ENCODE peak calls at places on chromosomes 4 and X, in five cellular contexts. V is brain microvascular endothelial cell, O is heart left ventricle, P is epithelial cell of esophagus, A is thoracic aorta. J is an unnamed sample.

GRCh38 chrX:80423000-80423399 is 2.8 kb downstream of the TENT5D start:
- DNase-seq in V (no peak), O (no peak), P (no peak), A (no peak), J (no peak)

GRCh38 chrX:132480581-132481203 is 8.1 kb downstream of the MBNL3 start:
- DNase-seq in V (no peak), O (peak), P (peak), A (no peak), J (peak)

GRCh38 chr4:85420831-85421230 is 54.1 kb upstream of the ARHGAP24 start:
- DNase-seq in V (no peak), O (no peak), P (no peak), A (no peak), J (no peak)

GRCh38 chr4:110963621-110964020 is 340.7 kb upstream of the PITX2 start:
- DNase-seq in V (no peak), O (no peak), P (no peak), A (no peak), J (no peak)

GRCh38 chrX:115689931-115690330 is 129.0 kb downstream of the PLS3 start:
- DNase-seq in V (peak), O (no peak), P (no peak), A (no peak), J (peak)

GRCh38 chr4:57013529-57014120 is 34.9 kb downstream of the POLR2B start:
- DNase-seq in V (no peak), O (no peak), P (no peak), A (no peak), J (no peak)

GRCh38 chrX:107168259-107168658 is 38.0 kb downstream of the NUP62CL start:
- DNase-seq in V (no peak), O (no peak), P (no peak), A (no peak), J (no peak)

GRCh38 chrX:150240643-150240970 is 122.5 kb upstream of the MAMLD1 start:
- DNase-seq in V (no peak), O (no peak), P (no peak), A (no peak), J (no peak)

GRCh38 chrX:85052636-85053343 is 49.1 kb downstream of the APOOL start:
- DNase-seq in V (peak), O (no peak), P (peak), A (no peak), J (peak)

GRCh38 chrX:152897216-152898144 is at the start of gene ZNF185:
- DNase-seq in V (no peak), O (no peak), P (peak), A (no peak), J (no peak)

GRCh38 chr4:148116264-148116663 is 325.9 kb downstream of the NR3C2 start:
- DNase-seq in V (no peak), O (no peak), P (no peak), A (no peak), J (peak)

GRCh38 chr4:57911203-57911602 is 801.0 kb upstream of the IGFBP7 start:
- DNase-seq in V (no peak), O (no peak), P (no peak), A (no peak), J (no peak)

GRCh38 chr4:154836030-154836429 is 55.0 kb downstream of the RBM46 start:
- DNase-seq in V (no peak), O (no peak), P (no peak), A (no peak), J (no peak)

GRCh38 chr4:75561789-75562188 is 5.9 kb downstream of the ODAPH start:
- DNase-seq in V (peak), O (no peak), P (peak), A (no peak), J (no peak)

GRCh38 chr4:89561051-89561450 is 253.5 kb upstream of the GPRIN3 start:
- DNase-seq in V (no peak), O (no peak), P (no peak), A (no peak), J (no peak)

GRCh38 chr4:89562715-89563114 is 255.1 kb upstream of the GPRIN3 start:
- DNase-seq in V (no peak), O (no peak), P (no peak), A (no peak), J (no peak)

GRCh38 chr4:89556596-89557305 is 249.2 kb upstream of the GPRIN3 start:
- DNase-seq in V (no peak), O (no peak), P (peak), A (no peak), J (no peak)

GRCh38 chr4:89563431-89563830 is 255.8 kb upstream of the GPRIN3 start:
- DNase-seq in V (no peak), O (no peak), P (peak), A (no peak), J (no peak)

GRCh38 chr4:89558147-89558546 is 250.5 kb upstream of the GPRIN3 start:
- DNase-seq in V (no peak), O (no peak), P (peak), A (no peak), J (no peak)
- TF ChIP-seq CTCF in V (peak), O (no peak), P (peak), A (no peak), J (peak)

DNA sequence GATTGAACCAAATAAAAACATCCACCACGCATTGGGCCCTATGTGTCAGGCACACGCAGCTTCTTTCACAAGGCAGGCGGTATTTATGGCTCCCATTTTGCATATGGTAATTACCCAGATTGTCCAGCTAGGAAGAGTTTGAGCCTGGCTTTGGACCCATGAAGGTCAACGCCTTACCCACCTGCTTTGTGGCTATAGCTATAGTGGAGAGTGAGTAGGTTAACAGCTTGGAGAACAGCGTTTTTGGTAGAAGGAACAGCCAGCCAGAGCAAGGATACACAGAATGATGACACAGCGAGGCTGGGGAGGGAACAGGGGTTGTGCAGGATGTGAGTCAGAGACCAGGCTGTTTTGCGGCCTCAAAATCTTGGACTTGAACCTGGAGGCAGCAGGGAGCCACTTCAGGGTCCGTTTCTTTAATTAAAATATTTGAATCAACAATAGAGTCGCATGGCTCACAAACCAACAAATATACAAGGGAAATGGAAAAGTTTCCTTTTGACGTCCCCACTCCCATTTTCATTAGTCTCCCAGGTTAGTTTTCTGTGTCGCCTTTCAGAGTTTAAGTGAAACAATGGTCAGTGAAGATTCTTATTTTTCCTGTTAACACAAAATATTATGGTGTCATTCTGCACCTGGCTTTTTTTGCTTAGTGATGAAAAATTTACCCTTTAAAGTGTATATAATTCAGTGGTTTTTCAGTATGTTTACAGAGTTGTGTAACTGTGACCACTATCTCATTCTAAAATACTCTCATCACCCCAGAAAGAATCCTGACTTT is 118.2 kb upstream of the STX18 start:
- DNase-seq in V (peak), O (no peak), P (peak), A (no peak), J (peak)
- TF ChIP-seq CTCF in V (peak), O (no peak), P (no peak), A (no peak), J (no peak)

DNA sequence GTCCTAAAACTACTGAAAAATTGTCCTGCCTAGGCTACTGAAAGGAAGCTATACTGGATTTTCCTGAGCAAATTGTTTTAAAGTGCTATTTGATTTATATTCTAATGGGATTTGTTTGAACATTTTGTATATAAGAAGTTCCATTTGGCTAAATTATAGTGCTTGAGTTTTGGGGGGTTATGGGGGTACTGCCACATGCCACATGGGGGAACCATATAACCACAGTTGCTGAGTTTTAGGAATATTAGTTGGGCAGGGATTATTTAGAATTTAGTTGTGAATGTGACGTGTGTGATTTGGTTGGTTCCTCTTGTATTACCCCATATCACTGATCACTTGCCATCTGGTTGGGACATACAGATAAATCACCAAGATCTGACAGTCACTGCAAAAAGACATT is 224.5 kb upstream of the TAPT1 start:
- DNase-seq in V (no peak), O (no peak), P (no peak), A (no peak), J (no peak)
- TF ChIP-seq CTCF in V (peak), O (no peak), P (no peak), A (no peak), J (peak)

GRCh38 chrX:2391869-2392606 is 108.7 kb downstream of the DHRSX start:
- DNase-seq in V (peak), O (no peak), P (peak), A (no peak), J (peak)
- TF ChIP-seq CTCF in V (peak), O (no peak), P (peak), A (no peak), J (peak)

GRCh38 chrX:104370089-104370488 is 115.4 kb upstream of the ESX1 start:
- DNase-seq in V (no peak), O (no peak), P (peak), A (no peak), J (no peak)
- TF ChIP-seq CTCF in V (peak), O (no peak), P (peak), A (no peak), J (peak)

DNA sequence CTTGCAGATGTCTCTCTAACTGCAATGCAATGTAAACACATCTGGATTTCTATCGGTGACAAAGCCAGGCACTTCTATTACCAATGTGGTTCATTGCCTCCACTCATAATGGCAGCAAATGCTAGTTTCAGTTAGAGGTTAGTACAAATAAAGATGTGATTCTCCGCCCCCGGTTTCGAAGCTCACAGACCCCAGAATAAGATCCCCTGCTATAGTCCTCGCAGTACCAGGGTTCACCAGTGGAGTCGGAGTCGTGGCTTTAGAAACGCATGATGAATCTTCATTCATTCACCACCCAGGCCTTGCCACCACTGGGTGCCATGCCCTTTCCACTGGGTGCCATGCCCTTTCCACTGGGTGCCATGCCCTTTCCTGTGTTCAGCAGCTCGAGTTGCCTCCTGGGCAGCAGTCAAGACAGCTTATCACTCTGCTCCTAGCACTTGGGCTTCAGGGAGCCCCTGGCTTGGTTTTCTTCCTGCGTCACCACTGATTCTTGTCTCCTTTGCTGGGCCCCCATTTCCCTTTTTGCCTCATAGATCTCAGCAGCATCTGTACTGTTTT is 3.5 kb upstream of the NAA10 start:
- DNase-seq in V (no peak), O (no peak), P (no peak), A (no peak), J (no peak)
- TF ChIP-seq CTCF in V (peak), O (no peak), P (no peak), A (no peak), J (no peak)

DNA sequence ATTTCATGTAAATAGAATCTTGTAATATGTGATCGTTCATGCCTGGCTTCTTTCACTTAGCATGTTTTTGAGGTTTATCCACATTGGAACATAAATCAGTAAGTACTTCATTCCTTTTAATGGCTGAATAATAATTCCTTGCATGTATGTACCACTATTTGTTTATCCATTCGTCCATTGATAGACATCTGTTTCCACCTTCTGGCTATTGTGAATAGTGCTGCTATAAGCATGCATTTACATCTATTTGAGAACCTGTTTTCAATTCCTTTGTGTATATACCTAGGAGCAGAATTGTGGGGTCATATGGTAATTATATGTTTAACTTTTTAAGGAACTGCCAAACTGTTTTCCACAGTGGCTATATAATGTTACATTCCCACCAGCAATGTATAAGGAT is 356.7 kb upstream of the DIPK2B start:
- DNase-seq in V (no peak), O (no peak), P (peak), A (no peak), J (peak)
- TF ChIP-seq CTCF in V (no peak), O (no peak), P (no peak), A (no peak), J (peak)

DNA sequence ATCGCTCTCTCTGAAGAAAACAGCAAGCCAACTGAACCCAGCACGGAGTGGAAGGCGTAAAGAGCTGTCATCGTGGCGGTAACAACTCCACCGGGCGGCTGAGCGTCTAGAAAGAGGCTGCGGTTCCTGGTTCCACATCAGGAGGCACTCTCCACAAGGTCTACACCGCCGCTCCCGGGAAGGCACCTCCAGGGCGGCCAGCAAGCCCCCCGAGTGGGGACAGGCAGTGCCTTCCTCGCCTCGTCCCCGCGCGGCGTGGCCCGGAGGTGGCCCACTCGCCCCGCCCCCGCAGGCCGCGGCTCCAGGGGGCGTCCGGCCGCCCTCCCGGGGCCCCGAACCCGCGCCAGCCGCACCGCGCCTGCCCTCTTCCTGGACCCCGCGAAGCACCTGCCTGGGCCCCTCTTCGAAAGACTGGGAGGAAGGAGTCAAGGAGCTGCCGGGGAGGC is 747 bp downstream of the KLHL8 start:
- DNase-seq in V (peak), O (peak), P (peak), A (no peak), J (peak)
- TF ChIP-seq CTCF in V (peak), O (no peak), P (peak), A (no peak), J (peak)